ENCODE peak calls at places on chromosomes 2 and 18, in four cellular contexts. S is neural progenitor cell, V is GM23338, Z is HCT116. C is an unnamed sample.

GRCh38 chr2:113700186-113700841 is 56.1 kb downstream of the SLC35F5 start:
- DNase-seq in Z (no peak), V (peak), S (no peak), C (peak)

GRCh38 chr18:28512357-28512756 is 335.4 kb upstream of the CDH2 start:
- DNase-seq in S (no peak), Z (no peak), V (no peak), C (peak)

GRCh38 chr2:127185720-127186119 is 34.4 kb downstream of the CYP27C1 start:
- DNase-seq in S (no peak), V (no peak), Z (no peak), C (no peak)

GRCh38 chr18:9775172-9775571 is 67.1 kb downstream of the RAB31 start:
- DNase-seq in Z (no peak), S (no peak), V (no peak), C (no peak)

GRCh38 chr2:156452971-156453370 is 16.8 kb downstream of the GPD2 start:
- DNase-seq in S (no peak), V (no peak), Z (no peak), C (no peak)

GRCh38 chr2:60958800-60959199 is 58.7 kb upstream of the PEX13 start:
- DNase-seq in V (no peak), Z (no peak), S (no peak), C (no peak)

GRCh38 chr2:72263781-72264060 is 116.1 kb upstream of the CYP26B1 start:
- DNase-seq in S (no peak), Z (no peak), V (no peak), C (no peak)

GRCh38 chr2:186959486-186959885 is 110.5 kb upstream of the ZSWIM2 start:
- DNase-seq in S (no peak), Z (no peak), V (no peak), C (no peak)

GRCh38 chr2:14385043-14385442 is 247.5 kb upstream of the LRATD1 start:
- DNase-seq in Z (no peak), S (no peak), V (no peak), C (no peak)

GRCh38 chr18:50802133-50802532 is 17.7 kb downstream of the MRO start:
- DNase-seq in S (no peak), V (peak), Z (no peak), C (no peak)

GRCh38 chr2:114011709-114012108 is 121.8 kb downstream of the ACTR3 start:
- DNase-seq in Z (no peak), S (no peak), V (no peak), C (no peak)

GRCh38 chr18:36501100-36501499 is 203.6 kb downstream of the FHOD3 start:
- DNase-seq in Z (no peak), S (no peak), V (no peak), C (no peak)

GRCh38 chr2:23620841-23621341 is 235.9 kb downstream of the KLHL29 start:
- DNase-seq in S (no peak), Z (no peak), V (no peak), C (no peak)

GRCh38 chr2:173553589-173553988 is 198.9 kb downstream of the CDCA7 start:
- DNase-seq in S (no peak), V (no peak), Z (no peak), C (no peak)

GRCh38 chr2:241041557-241042158 is 43.2 kb downstream of the SNED1 start:
- DNase-seq in S (no peak), Z (no peak), V (no peak), C (no peak)

GRCh38 chr2:205158404-205158803 is 523.9 kb upstream of the NRP2 start:
- DNase-seq in V (no peak), S (no peak), Z (no peak), C (no peak)

GRCh38 chr18:61735564-61736102 is 157.2 kb downstream of the RNF152 start:
- DNase-seq in V (no peak), Z (no peak), S (peak), C (no peak)

GRCh38 chr2:212408524-212408923 is 130.1 kb downstream of the ERBB4 start:
- DNase-seq in V (no peak), Z (no peak), S (no peak), C (no peak)

GRCh38 chr2:17871639-17872038 is 6.8 kb upstream of the KCNS3 start:
- DNase-seq in S (no peak), V (no peak), Z (no peak), C (no peak)

GRCh38 chr2:106602042-106602441 is 114.9 kb downstream of the CD8B2 start:
- DNase-seq in V (no peak), S (no peak), Z (no peak), C (no peak)

GRCh38 chr2:106599540-106599939 is 112.4 kb downstream of the CD8B2 start:
- DNase-seq in V (no peak), S (no peak), Z (no peak), C (no peak)

DNA sequence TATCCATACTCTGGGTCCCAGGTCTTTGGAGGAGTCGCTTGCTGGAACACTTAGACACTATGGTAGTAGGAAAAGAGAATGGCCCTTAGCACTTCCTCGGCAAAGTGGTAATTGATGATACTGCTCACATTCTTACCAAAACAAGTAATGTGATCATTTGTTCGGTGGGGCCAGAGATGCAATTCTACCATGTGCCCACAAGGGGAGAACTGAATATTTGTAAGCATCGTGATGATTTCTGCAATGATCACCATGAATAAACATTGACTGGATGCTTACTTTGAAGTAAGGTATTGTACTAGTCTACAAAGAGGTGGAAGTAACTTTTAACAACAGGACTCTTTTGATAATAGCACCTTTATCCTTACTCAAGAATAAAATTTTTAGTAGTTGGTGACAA is 109.7 kb downstream of the CD8B2 start:
- DNase-seq in V (peak), S (peak), Z (no peak), C (no peak)
- TF ChIP-seq EZH2phosphoT487 in V (no peak), S (no peak), Z (no peak), C (no peak)

DNA sequence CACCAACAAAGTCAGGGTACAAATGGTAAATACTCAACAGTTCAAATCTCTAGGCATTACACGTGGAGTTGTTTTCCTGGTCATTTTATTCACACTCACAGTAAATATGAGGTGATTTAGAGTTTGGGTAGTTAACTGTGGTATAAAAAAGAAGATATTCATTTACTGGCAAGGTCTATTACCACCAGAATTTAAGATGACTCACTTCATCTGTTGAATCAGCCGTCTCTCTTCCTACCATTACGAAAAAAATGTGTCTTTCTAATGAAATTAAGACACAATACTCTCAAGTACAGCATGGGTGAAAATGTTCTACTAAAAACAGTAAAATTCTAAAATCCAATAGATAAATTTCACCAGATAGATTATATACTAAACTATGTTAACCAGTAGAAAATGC is 21.0 kb upstream of the GPR75 start:
- DNase-seq in V (no peak), Z (no peak), S (no peak), C (no peak)
- TF ChIP-seq EZH2phosphoT487 in V (no peak), Z (no peak), S (no peak), C (no peak)

GRCh38 chr2:46239175-46239846 is 57.9 kb upstream of the EPAS1 start:
- DNase-seq in S (no peak), V (no peak), Z (no peak), C (no peak)

GRCh38 chr2:46236876-46237859 is 60.0 kb upstream of the EPAS1 start:
- DNase-seq in S (no peak), V (no peak), Z (no peak), C (peak)

GRCh38 chr2:46239847-46240181 is 57.4 kb upstream of the EPAS1 start:
- DNase-seq in Z (no peak), S (no peak), V (no peak), C (peak)

GRCh38 chr2:46245869-46246268 is 51.3 kb upstream of the EPAS1 start:
- DNase-seq in Z (no peak), V (no peak), S (no peak), C (no peak)

GRCh38 chr2:46241344-46241743 is 55.9 kb upstream of the EPAS1 start:
- DNase-seq in V (no peak), S (no peak), Z (no peak), C (no peak)
- TF ChIP-seq EZH2phosphoT487 in V (no peak), S (no peak), Z (no peak), C (no peak)

GRCh38 chr18:74722237-74722636 is 124.6 kb downstream of the ZNF407 start:
- DNase-seq in V (no peak), Z (no peak), S (no peak), C (no peak)

GRCh38 chr18:74725690-74726089 is 128.0 kb downstream of the ZNF407 start:
- DNase-seq in Z (no peak), V (no peak), S (no peak), C (no peak)

GRCh38 chr18:74718312-74718711 is 120.6 kb downstream of the ZNF407 start:
- DNase-seq in S (no peak), V (peak), Z (no peak), C (no peak)

GRCh38 chr18:74728586-74728985 is 130.9 kb downstream of the ZNF407 start:
- DNase-seq in Z (no peak), V (no peak), S (no peak), C (no peak)

GRCh38 chr18:74724186-74724585 is 126.5 kb downstream of the ZNF407 start:
- DNase-seq in V (no peak), Z (no peak), S (no peak), C (no peak)
- TF ChIP-seq EZH2phosphoT487 in V (no peak), Z (no peak), S (no peak), C (no peak)

GRCh38 chr18:62928316-62928715 is 213.0 kb downstream of the PHLPP1 start:
- DNase-seq in Z (no peak), S (no peak), V (no peak), C (no peak)

GRCh38 chr18:62919109-62919838 is 203.9 kb downstream of the PHLPP1 start:
- DNase-seq in Z (no peak), S (peak), V (no peak), C (no peak)

DNA sequence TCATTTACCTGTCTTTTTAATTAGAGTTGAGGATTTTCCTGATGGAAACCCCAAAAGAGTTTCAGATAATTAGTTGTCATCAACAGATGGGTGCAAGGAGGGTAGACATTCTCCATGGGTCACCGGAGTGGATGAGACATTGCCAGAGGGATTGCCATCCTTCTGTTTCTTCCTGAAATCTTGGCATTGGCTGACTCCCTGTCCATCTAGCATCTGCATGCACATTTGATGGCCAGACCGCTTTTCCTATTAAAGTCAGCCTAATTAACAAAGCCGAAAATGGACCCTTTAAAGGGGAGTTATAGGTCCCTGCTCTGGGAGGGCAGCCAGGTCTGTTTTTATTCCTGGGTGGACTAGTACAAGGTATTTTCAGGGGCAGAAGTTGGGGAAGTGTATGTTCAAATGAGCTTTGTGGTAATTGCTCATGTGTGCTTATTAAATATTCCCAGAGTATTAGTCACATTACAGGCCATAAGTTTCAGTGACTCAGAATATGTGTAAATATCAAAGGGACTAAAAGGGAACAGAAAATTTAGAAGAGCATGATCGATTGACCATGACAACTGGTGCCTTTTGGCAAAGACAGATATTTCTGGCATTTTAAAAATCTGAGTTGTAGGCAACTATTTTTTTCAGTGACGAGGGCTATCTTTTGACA is 209.8 kb downstream of the PHLPP1 start:
- DNase-seq in Z (no peak), S (no peak), V (no peak), C (no peak)
- TF ChIP-seq EZH2phosphoT487 in Z (no peak), S (no peak), V (no peak), C (no peak)

GRCh38 chr2:95044598-95044997 is 19.1 kb downstream of the MAL start:
- DNase-seq in Z (no peak), V (no peak), S (no peak), C (no peak)

GRCh38 chr2:95041060-95041823 is 15.7 kb downstream of the MAL start:
- DNase-seq in Z (no peak), V (no peak), S (no peak), C (no peak)

GRCh38 chr2:95041824-95042442 is 16.4 kb downstream of the MAL start:
- DNase-seq in S (no peak), Z (no peak), V (no peak), C (no peak)

GRCh38 chr2:95043300-95043786 is 17.8 kb downstream of the MAL start:
- DNase-seq in Z (no peak), V (no peak), S (no peak), C (no peak)

GRCh38 chr2:95042472-95043271 is 17.2 kb downstream of the MAL start:
- DNase-seq in V (no peak), S (no peak), Z (no peak), C (no peak)
- TF ChIP-seq EZH2phosphoT487 in V (no peak), S (no peak), Z (no peak), C (no peak)

DNA sequence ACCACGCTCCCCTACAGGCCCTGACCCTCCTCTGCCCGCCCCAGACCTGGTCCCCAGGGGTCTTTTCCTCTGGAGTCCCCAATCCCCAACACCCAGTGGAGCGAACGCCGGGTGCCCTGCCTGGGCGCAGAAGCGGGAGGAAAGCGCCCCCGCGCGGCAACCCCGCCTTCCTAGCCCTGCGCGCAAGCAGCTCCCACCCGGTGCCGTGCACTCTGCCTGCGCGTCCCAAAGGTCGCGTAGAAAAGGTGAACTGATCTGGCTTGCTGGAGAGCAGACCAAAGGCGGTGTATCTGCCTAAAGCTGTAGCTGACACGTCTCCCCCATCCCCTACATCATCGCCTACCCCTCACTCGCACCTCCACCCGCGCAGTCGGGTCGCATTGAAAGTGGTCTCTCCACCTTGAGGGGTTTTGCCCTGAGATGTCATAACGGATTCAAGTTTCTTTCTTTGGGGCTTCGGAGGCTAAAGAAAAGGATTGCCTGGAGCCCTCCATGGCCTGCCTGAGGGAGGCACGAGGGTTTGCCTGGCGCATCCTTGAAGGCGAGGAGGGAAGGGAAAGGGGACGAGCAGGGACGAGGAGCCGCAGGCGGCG is 5.7 kb downstream of the GAD1 start:
- DNase-seq in S (peak), Z (no peak), V (peak), C (no peak)
- TF ChIP-seq EZH2phosphoT487 in S (peak), Z (no peak), V (peak), C (no peak)

DNA sequence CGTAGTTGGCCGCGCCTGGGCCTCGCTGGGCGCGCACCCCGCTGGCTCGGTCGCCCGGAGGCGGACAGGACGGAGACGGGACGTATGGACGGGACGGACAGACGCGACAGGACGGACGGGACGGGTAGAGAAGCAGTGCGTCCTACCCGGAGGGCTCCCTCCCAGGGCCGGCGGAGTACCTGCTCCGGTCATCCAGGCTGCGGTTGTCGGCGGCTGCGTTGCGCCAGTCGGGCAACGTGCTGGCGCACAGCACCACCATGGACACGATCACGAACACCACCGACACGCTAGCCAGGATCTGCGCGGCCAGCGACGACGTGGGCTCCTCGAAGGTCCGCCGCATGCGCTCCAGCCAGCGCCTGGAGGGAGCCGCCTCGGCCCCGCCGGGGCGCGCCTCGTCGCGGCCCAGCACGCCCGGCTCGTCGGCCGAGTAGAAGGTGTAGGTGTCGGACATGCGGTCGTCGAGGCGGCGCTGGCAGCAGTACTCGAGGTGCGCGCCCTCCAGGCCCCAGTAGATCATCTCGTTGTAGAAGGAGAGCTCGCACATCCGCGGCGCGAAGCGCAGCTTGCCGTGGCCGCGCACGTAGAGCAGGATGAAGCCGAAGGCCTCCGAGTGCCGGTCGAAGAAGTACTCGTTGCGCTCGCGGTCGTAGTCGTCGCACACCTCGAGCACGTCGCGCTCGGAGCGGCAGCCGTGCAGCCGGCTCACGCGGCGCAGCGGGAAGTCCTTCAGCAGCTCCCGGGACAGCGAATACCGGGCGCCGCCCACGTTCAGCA is 903 bp downstream of the KCNG3 start:
- DNase-seq in Z (no peak), S (peak), V (peak), C (no peak)
- TF ChIP-seq EZH2phosphoT487 in Z (no peak), S (peak), V (no peak), C (no peak)

DNA sequence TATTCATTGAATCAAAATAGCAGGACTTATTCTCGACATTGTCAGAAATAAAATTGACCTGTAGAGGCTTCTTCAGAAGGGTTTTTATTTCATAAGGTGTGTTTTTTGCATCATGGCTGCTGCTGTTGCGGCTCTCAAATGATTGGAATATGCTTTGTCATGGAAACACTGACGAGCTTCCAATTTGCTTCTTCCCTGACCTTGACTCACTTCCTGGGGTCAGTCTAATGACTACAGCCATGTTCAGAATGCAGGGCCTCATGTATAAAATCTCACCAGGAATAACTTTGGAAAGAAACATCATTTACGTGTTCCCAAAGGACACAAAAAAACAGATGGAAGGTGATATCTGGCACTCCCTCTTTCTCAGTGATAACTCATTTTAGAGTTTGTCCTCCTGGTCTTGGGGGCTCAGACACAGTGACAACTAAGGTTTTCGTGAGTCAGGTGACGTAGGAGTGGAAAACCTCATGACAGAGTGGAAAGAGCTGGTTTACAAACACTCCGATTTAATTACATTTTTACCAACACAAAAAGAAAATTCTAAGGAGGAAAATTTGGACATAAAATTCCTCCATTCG is 467.0 kb upstream of the RAB12 start:
- DNase-seq in S (no peak), V (no peak), Z (no peak), C (no peak)
- TF ChIP-seq EZH2phosphoT487 in S (no peak), V (no peak), Z (no peak), C (no peak)